ENCODE peak calls at places on chromosomes 4 and X, in five cellular contexts. One of them, this sample, is unnamed.
A peak's percentile ranks its signal among the peaks of the same experiment; 100 is the strongest.

GRCh38 chr4:140252144-140252741 is 98.3 kb upstream of the MAML3 start:
- DNase-seq in tibial nerve: no peak
- DNase-seq in Panc1: no peak
- DNase-seq in GM06990: no peak
- DNase-seq in GM20000: peak; percentile 33
- DNase-seq in this sample: peak; percentile 22

GRCh38 chr4:64539234-64539849 is 130.1 kb upstream of the TECRL start:
- DNase-seq in GM06990: peak; percentile 8
- DNase-seq in tibial nerve: no peak
- DNase-seq in Panc1: peak; percentile 22
- DNase-seq in GM20000: peak; percentile 54
- DNase-seq in this sample: peak; percentile 32

GRCh38 chr4:2337896-2338295 is 76.0 kb upstream of the MXD4 start:
- DNase-seq in GM06990: no peak
- DNase-seq in GM20000: peak; percentile 16
- DNase-seq in tibial nerve: no peak
- DNase-seq in Panc1: no peak
- DNase-seq in this sample: no peak

GRCh38 chr4:144645621-144646522 is at the start of gene HHIP:
- DNase-seq in tibial nerve: peak; percentile 33
- DNase-seq in GM06990: peak; percentile 30
- DNase-seq in Panc1: no peak
- DNase-seq in GM20000: peak; percentile 50
- DNase-seq in this sample: peak; percentile 31

GRCh38 chrX:108312938-108313337 is 125.3 kb downstream of the COL4A6 start:
- DNase-seq in GM20000: no peak
- DNase-seq in Panc1: no peak
- DNase-seq in GM06990: no peak
- DNase-seq in tibial nerve: no peak
- DNase-seq in this sample: no peak

GRCh38 chrX:134735015-134735414 is 76.7 kb upstream of the PLAC1 start:
- DNase-seq in GM06990: no peak
- DNase-seq in Panc1: no peak
- DNase-seq in tibial nerve: no peak
- DNase-seq in GM20000: no peak
- DNase-seq in this sample: no peak

GRCh38 chrX:2863646-2864045 is 34.9 kb downstream of the GYG2 start:
- DNase-seq in tibial nerve: no peak
- DNase-seq in GM20000: no peak
- DNase-seq in Panc1: no peak
- DNase-seq in GM06990: no peak
- DNase-seq in this sample: no peak

GRCh38 chr4:17173300-17173699 is 274.9 kb upstream of the LDB2 start:
- DNase-seq in Panc1: no peak
- DNase-seq in GM06990: no peak
- DNase-seq in GM20000: no peak
- DNase-seq in tibial nerve: no peak
- DNase-seq in this sample: no peak

GRCh38 chrX:1598021-1598875 is 6.8 kb downstream of the AKAP17A start:
- DNase-seq in Panc1: no peak
- DNase-seq in GM06990: no peak
- DNase-seq in tibial nerve: peak; percentile 11
- DNase-seq in GM20000: peak; percentile 28
- DNase-seq in this sample: peak; percentile 53

GRCh38 chrX:151687635-151688034 is 7.6 kb upstream of the PRRG3 start:
- DNase-seq in GM06990: no peak
- DNase-seq in Panc1: no peak
- DNase-seq in tibial nerve: no peak
- DNase-seq in GM20000: no peak
- DNase-seq in this sample: no peak

GRCh38 chr4:17033256-17034245 is 135.1 kb upstream of the LDB2 start:
- DNase-seq in Panc1: no peak
- DNase-seq in tibial nerve: no peak
- DNase-seq in GM20000: no peak
- DNase-seq in GM06990: no peak
- DNase-seq in this sample: no peak

GRCh38 chr4:91025240-91026173 is 898.3 kb downstream of the CCSER1 start:
- DNase-seq in tibial nerve: no peak
- DNase-seq in Panc1: no peak
- DNase-seq in GM20000: no peak
- DNase-seq in GM06990: no peak
- DNase-seq in this sample: no peak

GRCh38 chrX:8815460-8816065 is 14.4 kb upstream of the FAM9A start:
- DNase-seq in GM20000: peak; percentile 24
- DNase-seq in Panc1: peak; percentile 36
- DNase-seq in tibial nerve: no peak
- DNase-seq in GM06990: no peak
- DNase-seq in this sample: peak; percentile 21

GRCh38 chrX:151708821-151709220 is 7.0 kb upstream of the FATE1 start:
- DNase-seq in tibial nerve: no peak
- DNase-seq in GM20000: no peak
- DNase-seq in GM06990: no peak
- DNase-seq in Panc1: no peak
- DNase-seq in this sample: no peak

GRCh38 chr4:159950707-159951106 is 847.8 kb downstream of the RAPGEF2 start:
- DNase-seq in Panc1: no peak
- DNase-seq in GM06990: no peak
- DNase-seq in tibial nerve: no peak
- DNase-seq in GM20000: no peak
- DNase-seq in this sample: no peak

GRCh38 chr4:99808260-99808857 is 8.3 kb upstream of the DAPP1 start:
- DNase-seq in GM20000: peak; percentile 68
- DNase-seq in GM06990: no peak
- DNase-seq in Panc1: no peak
- DNase-seq in tibial nerve: peak; percentile 15
- DNase-seq in this sample: peak; percentile 69

GRCh38 chr4:1105662-1106061 is 7.7 kb downstream of the RNF212 start:
- DNase-seq in tibial nerve: no peak
- DNase-seq in GM06990: no peak
- DNase-seq in Panc1: no peak
- DNase-seq in GM20000: no peak
- DNase-seq in this sample: no peak

GRCh38 chr4:189305500-189305899 is 635.2 kb upstream of the FRG1 start:
- DNase-seq in tibial nerve: no peak
- DNase-seq in GM20000: no peak
- DNase-seq in Panc1: no peak
- DNase-seq in GM06990: no peak
- DNase-seq in this sample: no peak

GRCh38 chr4:83753260-83753659 is 217.4 kb downstream of the GPAT3 start:
- DNase-seq in GM20000: no peak
- DNase-seq in tibial nerve: no peak
- DNase-seq in GM06990: no peak
- DNase-seq in Panc1: no peak
- DNase-seq in this sample: no peak
- TF ChIP-seq CTCF in GM20000: no peak
- TF ChIP-seq CTCF in tibial nerve: no peak
- TF ChIP-seq CTCF in GM06990: no peak
- TF ChIP-seq CTCF in Panc1: no peak
- TF ChIP-seq CTCF in this sample: no peak

GRCh38 chr4:56958111-56958517 is 19.3 kb downstream of the NOA1 start:
- DNase-seq in tibial nerve: peak; percentile 83
- DNase-seq in Panc1: no peak
- DNase-seq in GM20000: no peak
- DNase-seq in GM06990: no peak
- DNase-seq in this sample: no peak
- TF ChIP-seq CTCF in tibial nerve: no peak
- TF ChIP-seq CTCF in Panc1: no peak
- TF ChIP-seq CTCF in GM20000: no peak
- TF ChIP-seq CTCF in GM06990: no peak
- TF ChIP-seq CTCF in this sample: no peak

DNA sequence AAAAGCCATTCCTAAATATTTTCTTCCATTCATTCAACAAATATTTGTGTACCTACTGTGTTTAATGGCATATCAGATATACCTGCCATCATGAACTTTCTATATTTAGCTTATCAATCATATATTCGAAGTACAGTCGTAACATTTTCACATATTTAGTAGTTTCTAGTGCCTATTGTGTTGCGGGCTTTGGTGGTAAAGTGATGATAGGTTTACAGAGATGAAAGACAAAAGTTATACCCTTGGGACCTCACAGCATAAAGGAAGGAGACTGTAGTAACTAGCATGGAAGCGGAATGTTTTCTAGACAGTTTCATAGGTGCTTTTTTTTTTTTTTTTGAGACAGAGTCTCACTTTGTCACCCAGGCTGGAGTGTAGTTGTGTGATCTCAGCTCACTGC is 39.5 kb downstream of the RBPJ start:
- DNase-seq in tibial nerve: no peak
- DNase-seq in GM06990: no peak
- DNase-seq in GM20000: no peak
- DNase-seq in Panc1: no peak
- DNase-seq in this sample: no peak
- TF ChIP-seq CTCF in tibial nerve: no peak
- TF ChIP-seq CTCF in GM06990: no peak
- TF ChIP-seq CTCF in GM20000: no peak
- TF ChIP-seq CTCF in Panc1: no peak
- TF ChIP-seq CTCF in this sample: no peak

DNA sequence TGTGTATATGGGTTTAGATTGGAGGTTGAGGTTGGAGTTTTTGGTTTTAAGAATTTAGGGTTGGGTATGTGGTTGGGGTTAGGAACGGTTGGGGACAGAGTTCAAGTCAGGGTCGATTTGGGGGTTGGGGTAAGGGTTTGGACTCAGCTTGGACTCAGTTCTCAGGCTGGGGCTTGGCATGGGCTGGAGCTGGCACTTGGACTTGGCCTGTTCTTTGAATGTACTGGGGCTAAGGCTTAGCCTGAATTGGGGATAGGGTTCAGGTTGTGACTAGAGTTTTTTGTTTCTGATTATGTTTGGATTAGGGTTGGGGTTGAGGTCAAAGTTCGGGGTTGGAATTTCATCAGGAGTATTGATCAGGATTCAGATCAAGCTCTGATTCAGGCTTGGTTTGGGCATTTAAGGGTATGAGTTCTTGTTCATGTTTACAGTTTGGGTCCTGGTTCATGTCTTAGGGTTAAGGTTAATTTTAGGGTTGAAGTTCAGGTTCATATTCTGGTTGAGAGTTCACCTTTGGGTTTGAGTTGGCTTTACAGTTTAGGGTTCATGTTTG is 46.2 kb upstream of the IL9R start:
- DNase-seq in GM20000: no peak
- DNase-seq in tibial nerve: no peak
- DNase-seq in GM06990: no peak
- DNase-seq in Panc1: no peak
- DNase-seq in this sample: no peak
- TF ChIP-seq CTCF in GM20000: no peak
- TF ChIP-seq CTCF in tibial nerve: no peak
- TF ChIP-seq CTCF in GM06990: no peak
- TF ChIP-seq CTCF in Panc1: no peak
- TF ChIP-seq CTCF in this sample: no peak